ENCODE peak calls at places on chromosomes 6 and 20, in nine cellular contexts. W is hypothalamus; X is effector CD4-positive, alpha-beta T cell; R is C1 segment of cervical spinal cord; K is NCI-H1417; U is body of pancreas; E is stimulated activated CD8-positive, alpha-beta memory T cell treated with anti-CD3 and anti-CD28 coated beads, Interleukin-2, amount 100 ng/mL, for 48 hours; M is RCC 7860; I is GM20000. V is an unnamed sample.

GRCh38 chr6:40722553-40723258 is 135.5 kb upstream of the LRFN2 start:
- DNase-seq in W (no peak), X (no peak), R (no peak), K (no peak), U (no peak), E (no peak), M (no peak), I (no peak), V (no peak)

GRCh38 chr6:148530394-148530923 is 187.8 kb downstream of the SASH1 start:
- DNase-seq in W (no peak), X (no peak), R (peak), K (no peak), U (no peak), E (no peak), M (peak), I (peak), V (no peak)

GRCh38 chr6:31114970-31115849 is 610 bp downstream of the PSORS1C1 start:
- DNase-seq in W (no peak), X (no peak), R (peak), K (no peak), U (no peak), E (no peak), M (no peak), I (no peak), V (no peak)

GRCh38 chr20:2694519-2694918 is 1.9 kb downstream of the EBF4 start:
- DNase-seq in W (no peak), X (no peak), R (no peak), K (no peak), U (no peak), E (no peak), M (no peak), I (no peak), V (no peak)

GRCh38 chr6:50714487-50715379 is 1.4 kb downstream of the TFAP2D start:
- DNase-seq in W (no peak), X (no peak), R (no peak), K (no peak), U (no peak), E (no peak), M (no peak), I (no peak), V (no peak)

GRCh38 chr6:17021539-17021889 is 80.3 kb upstream of the STMND1 start:
- DNase-seq in W (no peak), X (no peak), R (no peak), K (no peak), U (no peak), E (no peak), M (no peak), I (no peak), V (no peak)

GRCh38 chr6:12873706-12874105 is 157.1 kb downstream of the PHACTR1 start:
- DNase-seq in W (no peak), X (no peak), R (no peak), K (no peak), U (peak), E (no peak), M (no peak), I (no peak), V (no peak)

GRCh38 chr6:142307963-142308748 is 6.3 kb downstream of the ADGRG6 start:
- DNase-seq in W (no peak), X (no peak), R (no peak), K (no peak), U (no peak), E (no peak), M (no peak), I (no peak), V (no peak)

GRCh38 chr6:154951400-154952200 is 43.5 kb upstream of the TIAM2 start:
- DNase-seq in W (no peak), X (no peak), R (no peak), K (no peak), U (no peak), E (no peak), M (peak), I (peak), V (no peak)

GRCh38 chr6:161736796-161737292 is 463.0 kb upstream of the AGPAT4 start:
- DNase-seq in W (no peak), X (no peak), R (no peak), K (no peak), U (no peak), E (no peak), M (no peak), I (no peak), V (peak)

GRCh38 chr20:50121858-50122271 is 8.9 kb upstream of the UBE2V1 start:
- DNase-seq in W (no peak), X (no peak), R (no peak), K (no peak), U (no peak), E (no peak), M (no peak), I (no peak), V (no peak)

GRCh38 chr6:1325471-1326309 is 13.8 kb downstream of the FOXQ1 start:
- DNase-seq in W (no peak), X (no peak), R (no peak), K (no peak), U (no peak), E (no peak), M (peak), I (no peak), V (no peak)

GRCh38 chr20:49340161-49340966 is 62.5 kb upstream of the ZNFX1 start:
- DNase-seq in W (no peak), X (no peak), R (no peak), K (no peak), U (no peak), E (no peak), M (no peak), I (no peak), V (no peak)

GRCh38 chr20:34536798-34537394 is 20.7 kb downstream of the DYNLRB1 start:
- DNase-seq in W (no peak), X (peak), R (peak), K (peak), U (peak), E (no peak), M (no peak), I (no peak), V (peak)

GRCh38 chr6:124294572-124294971 is 490.9 kb downstream of the NKAIN2 start:
- DNase-seq in W (no peak), X (no peak), R (no peak), K (no peak), U (no peak), E (no peak), M (no peak), I (no peak), V (no peak)